ENCODE peak calls at places on chromosome 19, in nine cellular contexts. Y is ELR; R is fibroblast of the conjunctiva; Q is NCI-H748 treated with DMSO at 0.1 percent for 48 hours; N is OCI-M1; S is NCI-H1092; X is activated CD4-positive, alpha-beta memory T cell treated with anti-CD3 and anti-CD28 coated beads for 36 hours; F is keratinocyte; C is stimulated activated CD8-positive, alpha-beta memory T cell treated with anti-CD3 and anti-CD28 coated beads, Interleukin-4, amount 100 ng/mL, for 24 hours. Z is an unnamed sample.
A peak's percentile ranks its signal among the peaks of the same experiment; 100 is the strongest.

GRCh38 chr19:3771033-3771905 is 759 bp downstream of the RAX2 start:
- DNase-seq in Y (no peak), X (no peak), Q (no peak), N (no peak), F (no peak), S (no peak), R (no peak), C (no peak), Z (no peak)

GRCh38 chr19:23802290-23802689 is 43.6 kb upstream of the ZNF681 start:
- DNase-seq in X (peak; percentile 28), Q (no peak), N (no peak), R (no peak), S (no peak), C (no peak), Y (peak; percentile 10), F (no peak), Z (no peak)

GRCh38 chr19:11324748-11325389 is 14.6 kb downstream of the RAB3D start:
- DNase-seq in S (no peak), Q (no peak), C (no peak), N (no peak), Y (no peak), R (no peak), F (no peak), X (no peak), Z (no peak)

GRCh38 chr19:50191270-50191669 is 12.2 kb upstream of the MYH14 start:
- DNase-seq in F (no peak), C (no peak), S (no peak), X (no peak), Q (peak; percentile 7), N (no peak), R (no peak), Y (no peak), Z (no peak)

GRCh38 chr19:56333506-56333905 is 18.9 kb upstream of the ZSCAN5A start:
- DNase-seq in Y (peak; percentile 70), C (no peak), F (peak; percentile 32), Q (peak; percentile 69), X (peak; percentile 34), N (peak; percentile 92), S (no peak), R (peak; percentile 26), Z (no peak)

GRCh38 chr19:7868326-7868670 is 5.9 kb downstream of the PRR36 start:
- DNase-seq in Q (no peak), C (no peak), Y (peak; percentile 33), N (no peak), F (no peak), X (peak; percentile 48), R (no peak), S (no peak), Z (no peak)

GRCh38 chr19:49844138-49844740 is 6.7 kb upstream of the PTOV1 start:
- DNase-seq in Y (no peak), Q (no peak), X (no peak), N (no peak), R (no peak), F (no peak), S (no peak), C (no peak), Z (no peak)

GRCh38 chr19:38657633-38658222 is 10.3 kb downstream of the ACTN4 start:
- DNase-seq in R (peak; percentile 69), Q (no peak), N (no peak), X (peak; percentile 59), Y (peak; percentile 99), S (no peak), C (no peak), F (peak; percentile 96), Z (no peak)

GRCh38 chr19:6064016-6064702 is 46.1 kb downstream of the RFX2 start:
- DNase-seq in X (no peak), Q (no peak), F (no peak), N (no peak), C (no peak), S (no peak), Y (peak; percentile 47), R (no peak), Z (no peak)

GRCh38 chr19:18090545-18091216 is 3.9 kb upstream of the IL12RB1 start:
- DNase-seq in N (no peak), Y (peak; percentile 19), S (no peak), C (no peak), X (peak; percentile 20), Q (no peak), R (no peak), F (no peak), Z (no peak)

GRCh38 chr19:2199215-2199614 is 35.5 kb downstream of the DOT1L start:
- DNase-seq in X (no peak), N (no peak), F (no peak), R (no peak), Y (no peak), Q (no peak), C (no peak), S (no peak), Z (no peak)

GRCh38 chr19:10279737-10280442 is 6.9 kb upstream of the ICAM4 start:
- DNase-seq in X (no peak), Y (no peak), C (no peak), F (no peak), R (no peak), S (no peak), N (no peak), Q (no peak), Z (no peak)

GRCh38 chr19:4140237-4140711 is 13.2 kb upstream of the CREB3L3 start:
- DNase-seq in Q (peak; percentile 18), N (peak; percentile 64), Y (peak; percentile 87), F (no peak), C (no peak), R (peak; percentile 61), S (peak; percentile 42), X (peak; percentile 42), Z (no peak)

GRCh38 chr19:289651-290538 is 1.3 kb downstream of the PLPP2 start:
- DNase-seq in Q (peak; percentile 59), S (no peak), R (no peak), C (no peak), Y (peak; percentile 83), N (no peak), F (peak; percentile 57), X (peak; percentile 64), Z (no peak)

GRCh38 chr19:34341935-34342680 is 22.9 kb upstream of the GPI start:
- DNase-seq in Y (no peak), Q (no peak), R (no peak), C (no peak), F (no peak), X (no peak), N (no peak), S (no peak), Z (no peak)

GRCh38 chr19:58007285-58007684 is 4.7 kb upstream of the ZNF606 start:
- DNase-seq in R (no peak), X (no peak), N (peak; percentile 59), Y (peak; percentile 15), C (no peak), Q (no peak), F (no peak), S (no peak), Z (no peak)

GRCh38 chr19:46016426-46017094 is 6.3 kb downstream of the PGLYRP1 start:
- DNase-seq in C (peak; percentile 73), X (peak; percentile 88), S (peak; percentile 52), N (peak; percentile 88), F (no peak), Q (peak; percentile 84), Y (peak; percentile 82), R (peak; percentile 59), Z (peak; percentile 72)

GRCh38 chr19:1896508-1896907 is 8.7 kb upstream of the ADAT3 start:
- DNase-seq in Y (no peak), S (no peak), X (no peak), F (no peak), N (no peak), Q (no peak), C (no peak), R (no peak), Z (no peak)

GRCh38 chr19:38401148-38401547 is 1.7 kb upstream of the FAM98C start:
- DNase-seq in F (no peak), C (no peak), S (no peak), N (no peak), Q (no peak), R (no peak), Y (peak; percentile 57), X (no peak), Z (no peak)

GRCh38 chr19:44626067-44626624 is 12.8 kb downstream of the IGSF23 start:
- DNase-seq in C (no peak), X (no peak), Q (no peak), S (no peak), R (peak; percentile 57), Y (peak; percentile 98), N (no peak), F (no peak), Z (no peak)

GRCh38 chr19:4606921-4607678 is 32.2 kb upstream of the TNFAIP8L1 start:
- DNase-seq in C (no peak), F (no peak), X (no peak), N (no peak), Y (no peak), R (no peak), S (peak; percentile 95), Q (peak; percentile 67), Z (no peak)

GRCh38 chr19:43596842-43597461 is 557 bp downstream of the ZNF576 start:
- DNase-seq in Y (peak; percentile 40), C (no peak), S (no peak), R (no peak), X (peak; percentile 23), N (peak; percentile 43), Q (no peak), F (no peak), Z (no peak)